ENCODE peak calls at places on chromosomes 4 and X, in seven cellular contexts. L, A, G, O, R, C and J are unnamed samples.

GRCh38 chrX:48531359-48531954 is 8.1 kb upstream of the TBC1D25 start:
- DNase-seq in L (no peak), A (no peak), G (peak), O (peak), R (peak), C (peak), J (peak)

GRCh38 chr4:80386281-80386886 is 50.9 kb downstream of the CFAP299 start:
- DNase-seq in L (no peak), A (no peak), G (no peak), O (no peak), R (no peak), C (no peak), J (no peak)

GRCh38 chr4:2150076-2150475 is 90.9 kb downstream of the NAT8L start:
- DNase-seq in L (no peak), A (no peak), G (no peak), O (no peak), R (no peak), C (no peak), J (no peak)

GRCh38 chrX:68627986-68628385 is 19.5 kb upstream of the STARD8 start:
- DNase-seq in L (no peak), A (no peak), G (no peak), O (no peak), R (no peak), C (no peak), J (no peak)

GRCh38 chr4:107210450-107211239 is 174.5 kb upstream of the DKK2 start:
- DNase-seq in L (no peak), A (no peak), G (peak), O (peak), R (no peak), C (peak), J (no peak)

GRCh38 chr4:149891381-149891780 is 75.7 kb upstream of the IQCM start:
- DNase-seq in L (no peak), A (no peak), G (no peak), O (no peak), R (no peak), C (peak), J (no peak)

GRCh38 chr4:84966382-84967291 is at the start of gene WDFY3:
- DNase-seq in L (peak), A (peak), G (peak), O (peak), R (peak), C (peak), J (peak)

GRCh38 chrX:49627030-49627777 is 28.4 kb downstream of the GAGE1 start:
- DNase-seq in L (peak), A (no peak), G (no peak), O (peak), R (peak), C (no peak), J (no peak)

GRCh38 chrX:51144828-51145442 is 187.7 kb upstream of the NUDT10 start:
- DNase-seq in L (no peak), A (peak), G (peak), O (peak), R (peak), C (peak), J (no peak)

GRCh38 chr4:78543424-78544238 is 7.9 kb upstream of the ANXA3 start:
- DNase-seq in L (no peak), A (no peak), G (no peak), O (no peak), R (no peak), C (peak), J (peak)

DNA sequence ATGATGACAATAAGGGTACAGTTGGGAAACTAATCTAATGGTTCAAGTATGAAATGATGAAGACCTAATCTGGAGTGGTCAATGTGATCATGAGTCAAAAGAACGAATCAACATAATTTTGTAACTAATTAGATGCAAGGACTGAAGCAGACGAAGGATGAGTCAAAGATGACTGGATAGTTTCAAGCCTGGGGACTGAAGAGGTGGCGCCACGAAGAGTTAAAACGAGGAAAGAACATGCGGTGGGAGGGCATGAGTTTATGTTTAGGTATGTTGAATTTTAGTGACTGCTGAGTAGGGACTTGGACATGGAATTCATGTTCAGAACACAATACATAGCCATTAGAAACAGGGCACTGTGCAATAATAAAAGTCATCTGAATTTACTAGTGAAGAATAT is 221.5 kb upstream of the FAM241A start:
- DNase-seq in L (no peak), A (no peak), G (no peak), O (peak), R (no peak), C (peak), J (no peak)
- TF ChIP-seq CTCF in L (no peak), A (no peak), G (no peak), O (no peak), R (no peak), C (no peak), J (no peak)

DNA sequence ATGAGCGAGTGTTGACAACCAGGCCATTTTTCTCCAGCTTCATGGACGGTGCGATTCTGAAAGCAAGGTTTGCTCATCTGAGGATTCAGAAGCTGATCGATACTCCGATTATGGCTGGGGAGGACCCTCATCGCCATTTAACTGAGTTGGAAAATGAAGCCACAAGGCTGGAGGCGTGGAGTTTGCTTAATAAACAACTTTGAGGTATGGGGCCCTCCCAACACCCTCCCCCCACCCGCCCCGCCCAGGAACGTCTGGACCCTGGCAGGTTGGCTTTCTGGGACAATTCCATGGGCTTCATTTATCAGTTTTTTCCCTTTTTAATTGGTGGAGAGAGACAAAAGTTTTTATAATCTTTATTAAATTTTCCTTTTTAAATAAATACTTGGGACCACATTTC is 52.5 kb downstream of the C4orf51 start:
- DNase-seq in L (no peak), A (no peak), G (no peak), O (no peak), R (no peak), C (no peak), J (no peak)
- H3K4me3 ChIP-seq in L (peak), A (peak), G (peak), O (peak), R (peak), C (peak), J (peak)

GRCh38 chr4:53313510-53313909 is 52.4 kb downstream of the SCFD2 start:
- DNase-seq in L (no peak), A (no peak), G (no peak), O (peak), R (peak), C (no peak), J (no peak)
- TF ChIP-seq CTCF in L (no peak), A (no peak), G (peak), O (peak), R (peak), C (peak), J (peak)

DNA sequence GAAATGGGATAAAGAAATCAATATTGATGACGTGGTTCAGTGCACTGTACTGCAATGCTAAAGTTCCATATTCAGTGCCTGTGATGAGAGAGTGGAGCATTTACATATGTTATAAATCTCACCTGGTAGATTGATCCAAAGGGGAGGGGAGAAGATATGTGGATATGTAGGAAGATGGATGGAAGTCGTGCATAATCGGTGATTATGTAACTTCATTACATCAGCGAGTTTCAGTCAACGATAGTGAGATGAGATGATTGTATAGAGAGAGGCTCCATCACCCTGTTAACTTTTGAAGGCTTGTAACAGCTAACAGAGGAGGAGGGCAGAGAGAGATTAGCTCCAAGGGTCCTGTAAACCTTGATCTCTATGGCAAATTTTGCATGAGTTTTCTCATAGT is 1.8 kb downstream of the IL1RAPL1 start:
- DNase-seq in L (no peak), A (no peak), G (no peak), O (no peak), R (no peak), C (no peak), J (no peak)
- H3K4me3 ChIP-seq in L (peak), A (no peak), G (no peak), O (no peak), R (no peak), C (peak), J (peak)

GRCh38 chr4:143287571-143287923 is 49.1 kb upstream of the GAB1 start:
- DNase-seq in L (no peak), A (no peak), G (no peak), O (no peak), R (no peak), C (no peak), J (no peak)
- TF ChIP-seq CTCF in L (no peak), A (no peak), G (no peak), O (no peak), R (no peak), C (no peak), J (no peak)

GRCh38 chr4:86452323-86452995 is 92.6 kb upstream of the MAPK10 start:
- DNase-seq in L (no peak), A (no peak), G (peak), O (no peak), R (no peak), C (no peak), J (no peak)
- H3K4me3 ChIP-seq in L (peak), A (no peak), G (peak), O (no peak), R (no peak), C (peak), J (no peak)

DNA sequence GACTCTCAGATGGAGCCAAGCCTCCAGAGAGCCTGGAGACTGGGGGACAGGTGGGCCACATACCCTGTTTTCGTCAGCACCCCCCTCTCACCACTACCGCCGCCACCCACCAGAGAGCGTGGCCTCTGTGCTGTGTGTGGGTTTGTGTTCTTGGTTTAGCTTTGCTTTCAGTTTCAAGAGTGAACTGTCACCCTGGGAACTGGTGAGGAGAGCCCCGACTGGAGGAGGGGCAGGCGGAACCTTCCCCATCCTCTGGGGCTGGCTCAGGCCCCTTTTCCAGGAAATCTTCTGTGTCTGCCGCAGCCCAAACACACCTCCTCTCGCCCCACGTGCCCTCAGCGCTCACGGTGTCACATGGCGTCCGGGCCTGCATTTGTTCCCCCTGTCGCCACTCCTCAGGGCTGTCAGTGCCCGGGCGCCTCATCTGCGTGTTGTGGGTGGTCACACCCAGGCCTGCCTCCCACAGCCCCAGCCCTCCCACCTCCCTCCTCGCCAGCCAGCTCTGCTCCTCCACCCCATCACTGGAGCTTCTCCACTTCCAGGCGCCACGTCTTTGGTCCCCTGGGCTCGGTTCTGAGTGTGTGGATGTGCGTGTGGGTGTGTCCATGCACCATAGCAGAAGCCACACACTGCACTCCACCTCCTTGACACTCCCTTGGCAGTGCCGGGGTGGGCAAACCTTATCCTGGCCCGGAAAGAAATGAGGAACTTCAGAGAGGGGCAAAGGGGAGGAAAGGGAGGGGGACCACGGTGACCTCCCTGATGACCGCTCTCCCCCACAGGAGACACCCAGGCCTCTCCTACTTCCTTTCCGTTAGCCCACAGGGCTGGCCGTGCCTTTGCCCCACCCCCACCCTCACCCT is 27.8 kb downstream of the ELF4 start:
- DNase-seq in L (peak), A (peak), G (peak), O (no peak), R (no peak), C (no peak), J (no peak)
- TF ChIP-seq CTCF in L (no peak), A (no peak), G (peak), O (no peak), R (no peak), C (no peak), J (no peak)